ENCODE peak calls at places on chromosome 12, in six cellular contexts. N, O, B, I, A and F are unnamed samples.

GRCh38 chr12:131077931-131078391 is 124.3 kb downstream of the ADGRD1 start:
- DNase-seq in I (no peak), O (no peak), A (no peak), N (no peak), B (no peak), F (no peak)

GRCh38 chr12:127785535-127785934 is 481.4 kb upstream of the TMEM132C start:
- DNase-seq in N (no peak), O (no peak), B (no peak), I (peak; percentile 89), A (peak; percentile 66), F (no peak)

GRCh38 chr12:106246891-106247730 is 709 bp downstream of the CKAP4 start:
- DNase-seq in B (peak; percentile 93), O (peak; percentile 56), A (peak; percentile 57), I (peak; percentile 89), N (peak; percentile 59), F (peak; percentile 42)

GRCh38 chr12:109737111-109737510 is 23.5 kb downstream of the FAM222A start:
- DNase-seq in A (no peak), B (no peak), N (no peak), O (no peak), I (no peak), F (no peak)

GRCh38 chr12:131287938-131288797 is 334.5 kb downstream of the ADGRD1 start:
- DNase-seq in I (no peak), A (no peak), N (no peak), O (no peak), B (no peak), F (no peak)

GRCh38 chr12:1916396-1917171 is 1.9 kb downstream of the CACNA2D4 start:
- DNase-seq in B (no peak), O (no peak), A (no peak), I (no peak), N (no peak), F (no peak)

GRCh38 chr12:104695453-104696148 is 238.9 kb downstream of the CHST11 start:
- DNase-seq in I (peak; percentile 97), A (no peak), N (no peak), B (no peak), O (no peak), F (no peak)

GRCh38 chr12:121089031-121089812 is 43.5 kb upstream of the P2RX7 start:
- DNase-seq in O (peak; percentile 60), N (peak; percentile 18), I (no peak), B (no peak), A (no peak), F (no peak)

GRCh38 chr12:51246254-51246853 is 7.7 kb downstream of the DAZAP2 start:
- DNase-seq in I (peak; percentile 21), N (no peak), A (no peak), B (no peak), O (no peak), F (no peak)

GRCh38 chr12:62603811-62604098 is 137.1 kb downstream of the MON2 start:
- DNase-seq in O (no peak), N (no peak), A (no peak), I (no peak), B (no peak), F (no peak)

GRCh38 chr12:103244596-103244995 is 251.2 kb downstream of the C12orf42 start:
- DNase-seq in O (no peak), B (no peak), A (no peak), N (no peak), I (no peak), F (no peak)

GRCh38 chr12:52041695-52042123 is 9.5 kb upstream of the NR4A1 start:
- DNase-seq in I (peak; percentile 73), B (peak; percentile 66), N (peak; percentile 1), O (peak; percentile 56), A (no peak), F (no peak)

GRCh38 chr12:53485955-53486729 is 13.1 kb downstream of the MAP3K12 start:
- DNase-seq in I (no peak), A (no peak), N (no peak), O (no peak), B (no peak), F (no peak)

GRCh38 chr12:28340261-28340660 is 150.0 kb downstream of the CCDC91 start:
- DNase-seq in A (no peak), I (peak; percentile 0), N (no peak), B (no peak), O (no peak), F (no peak)

GRCh38 chr12:39003541-39004160 is 98.3 kb upstream of the CPNE8 start:
- DNase-seq in B (no peak), A (peak; percentile 17), O (peak; percentile 15), N (no peak), I (no peak), F (no peak)

GRCh38 chr12:1972856-1973317 is 31.4 kb downstream of the DCP1B start:
- DNase-seq in O (no peak), B (no peak), I (peak; percentile 73), A (no peak), N (no peak), F (no peak)

GRCh38 chr12:50066402-50066801 is 9.0 kb downstream of the ASIC1 start:
- DNase-seq in I (peak; percentile 94), N (no peak), B (peak; percentile 66), O (peak; percentile 79), A (no peak), F (peak; percentile 70)

GRCh38 chr12:50633950-50634349 is 129.2 kb downstream of the DIP2B start:
- DNase-seq in B (no peak), I (peak; percentile 93), O (no peak), N (no peak), A (no peak), F (no peak)

GRCh38 chr12:24562761-24563392 is 386.0 kb downstream of the BCAT1 start:
- DNase-seq in A (no peak), N (peak; percentile 11), B (peak; percentile 72), O (peak; percentile 56), I (peak; percentile 40), F (no peak)

GRCh38 chr12:127230843-127231260 is 1036.1 kb upstream of the TMEM132C start:
- DNase-seq in N (no peak), O (no peak), I (peak; percentile 96), B (no peak), A (peak; percentile 99), F (peak; percentile 40)

GRCh38 chr12:57545809-57546437 is 1.1 kb downstream of the DCTN2 start:
- DNase-seq in I (no peak), B (no peak), A (peak; percentile 69), N (no peak), O (peak; percentile 52), F (no peak)

GRCh38 chr12:4717806-4718205 is 2.4 kb upstream of the GALNT8 start:
- DNase-seq in A (no peak), O (peak; percentile 40), B (no peak), I (no peak), N (no peak), F (no peak)

GRCh38 chr12:23941780-23942179 is 7.7 kb downstream of the SOX5 start:
- DNase-seq in A (no peak), O (no peak), B (no peak), N (no peak), I (no peak), F (no peak)

GRCh38 chr12:82461393-82461792 is 103.1 kb downstream of the METTL25 start:
- DNase-seq in N (no peak), B (no peak), I (no peak), O (no peak), A (peak; percentile 19), F (no peak)

GRCh38 chr12:27382924-27383323 is 50.3 kb downstream of the BMAL2 start:
- DNase-seq in I (no peak), N (no peak), A (no peak), B (no peak), O (no peak), F (no peak)

GRCh38 chr12:1445807-1446206 is 148.6 kb downstream of the FBXL14 start:
- DNase-seq in B (peak; percentile 23), N (no peak), A (no peak), O (peak; percentile 89), I (no peak), F (no peak)

GRCh38 chr12:39145175-39145999 is 240.0 kb upstream of the CPNE8 start:
- DNase-seq in O (peak; percentile 75), I (peak; percentile 6), A (peak; percentile 70), N (no peak), B (peak; percentile 35), F (peak; percentile 76)

GRCh38 chr12:89060133-89060532 is 292.2 kb downstream of the DUSP6 start:
- DNase-seq in I (peak; percentile 17), B (peak; percentile 83), A (no peak), N (no peak), O (no peak), F (no peak)

GRCh38 chr12:32836710-32837109 is 59.9 kb downstream of the PKP2 start:
- DNase-seq in A (peak; percentile 64), O (no peak), N (no peak), B (no peak), I (no peak), F (no peak)

GRCh38 chr12:108312073-108312884 is 26.8 kb downstream of the CMKLR1 start:
- DNase-seq in O (no peak), A (no peak), B (no peak), I (no peak), N (no peak), F (no peak)
- H3F3A ChIP-seq in O (peaks cover 5% of the 10 kb centered on the region), A (no peaks in the 10 kb centered on the region), B (peaks cover 17% of the 10 kb centered on the region), I (no peaks in the 10 kb centered on the region), N (no peaks in the 10 kb centered on the region), F (no peaks in the 10 kb centered on the region)

GRCh38 chr12:132327351-132328171 is 1.8 kb downstream of the GALNT9 start:
- DNase-seq in I (peak; percentile 98), A (peak; percentile 82), B (no peak), N (no peak), O (no peak), F (no peak)
- TF ChIP-seq EZH2 in I (no peak), A (no peak), B (peak; percentile 5), N (no peak), O (no peak), F (no peak)

GRCh38 chr12:11765421-11765816 is 115.9 kb downstream of the ETV6 start:
- DNase-seq in N (no peak), O (no peak), I (peak; percentile 4), A (no peak), B (no peak), F (no peak)
- H3K4me1 ChIP-seq in N (peaks cover 56% of the 10 kb centered on the region), O (peaks cover 32% of the 10 kb centered on the region), I (peaks cover 50% of the 10 kb centered on the region), A (no peaks in the 10 kb centered on the region), B (peaks cover 9% of the 10 kb centered on the region), F (no peaks in the 10 kb centered on the region)

GRCh38 chr12:122932207-122932606 is 34.1 kb downstream of the ABCB9 start:
- DNase-seq in I (no peak), B (no peak), A (no peak), N (no peak), O (no peak), F (no peak)
- H3F3A ChIP-seq in I (no peaks in the 10 kb centered on the region), B (peaks cover 19% of the 10 kb centered on the region), A (no peaks in the 10 kb centered on the region), N (peaks cover 10% of the 10 kb centered on the region), O (no peaks in the 10 kb centered on the region), F (peaks cover 7% of the 10 kb centered on the region)

DNA sequence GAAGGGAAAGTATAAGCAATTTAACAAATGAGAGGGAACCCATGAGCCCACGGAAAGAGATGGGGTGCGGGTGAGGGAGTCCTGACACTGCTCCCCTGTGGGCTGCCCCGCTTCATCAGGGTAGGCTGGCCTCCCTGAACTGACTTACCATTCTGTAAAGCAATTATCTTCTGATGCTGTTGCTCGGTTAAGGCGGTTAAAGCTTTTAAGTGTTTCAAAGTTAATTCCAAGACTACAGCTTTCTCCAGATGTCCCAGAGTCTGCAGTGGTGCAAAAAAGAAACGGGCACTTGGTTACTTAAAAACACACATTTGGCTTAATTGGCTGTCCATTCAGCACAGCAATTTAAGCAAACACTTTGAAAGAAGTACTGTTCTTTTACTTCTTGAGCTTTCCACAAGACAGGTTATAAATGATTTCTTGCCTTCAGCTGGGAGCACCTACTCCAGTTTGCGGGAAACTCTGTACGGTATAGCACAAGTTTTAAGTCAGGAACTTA is 1.3 kb downstream of the BHLHE41 start:
- DNase-seq in A (peak; percentile 44), N (peak; percentile 39), O (no peak), I (no peak), B (no peak), F (no peak)
- TF ChIP-seq EZH2 in A (no peak), N (no peak), O (peak; percentile 86), I (peak; percentile 12), B (peak; percentile 81), F (no peak)

GRCh38 chr12:64696065-64696741 is 63.0 kb downstream of the GNS start:
- DNase-seq in B (no peak), A (peak; percentile 73), N (no peak), I (peak; percentile 58), O (no peak), F (peak; percentile 37)
- H3K4me1 ChIP-seq in B (peaks cover 37% of the 10 kb centered on the region), A (no peaks in the 10 kb centered on the region), N (peaks cover 11% of the 10 kb centered on the region), I (no peaks in the 10 kb centered on the region), O (peaks cover 29% of the 10 kb centered on the region), F (peaks cover 12% of the 10 kb centered on the region)